ENCODE peak calls at places on chromosome 3, in nine cellular contexts. U is cardiac muscle cell; B is C1 segment of cervical spinal cord; O is ACHN; Z is NCI-H2171 treated with DMSO at 0.1 percent for 48 hours; J is CD8-positive, alpha-beta memory T cell; M is astrocyte of the spinal cord; F is sciatic nerve; G is ELF-1. Q is an unnamed sample.

GRCh38 chr3:52528596-52529375 is 4.9 kb downstream of the NT5DC2 start:
- DNase-seq in O (no peak), U (no peak), G (no peak), B (no peak), F (peak; percentile 59), Z (no peak), J (no peak), M (no peak), Q (no peak)

GRCh38 chr3:52798978-52799476 is 4.4 kb downstream of the ITIH3 start:
- DNase-seq in J (no peak), F (no peak), G (peak; percentile 71), M (no peak), Z (no peak), B (no peak), O (peak; percentile 24), U (no peak), Q (no peak)

GRCh38 chr3:5425371-5425770 is 237.9 kb downstream of the EDEM1 start:
- DNase-seq in M (no peak), F (no peak), J (no peak), G (no peak), Z (no peak), O (no peak), B (no peak), U (no peak), Q (no peak)

GRCh38 chr3:10357592-10358308 is 36.8 kb upstream of the SEC13 start:
- DNase-seq in M (peak; percentile 91), J (no peak), Z (no peak), B (no peak), G (no peak), U (no peak), O (peak; percentile 79), F (no peak), Q (peak; percentile 41)

GRCh38 chr3:68007621-68008226 is 353.3 kb upstream of the SUCLG2 start:
- DNase-seq in U (peak; percentile 41), J (peak; percentile 21), G (peak; percentile 37), Z (no peak), B (no peak), O (no peak), M (no peak), F (no peak), Q (no peak)

GRCh38 chr3:128782282-128783146 is 56.5 kb downstream of the RAB7A start:
- DNase-seq in Z (no peak), M (no peak), O (no peak), G (no peak), J (no peak), B (no peak), U (no peak), F (no peak), Q (no peak)

GRCh38 chr3:124811441-124811840 is 75.7 kb downstream of the ITGB5 start:
- DNase-seq in F (peak; percentile 45), Z (no peak), U (no peak), O (no peak), G (no peak), M (peak; percentile 73), B (no peak), J (no peak), Q (no peak)

GRCh38 chr3:182837855-182838454 is 44.7 kb downstream of the ATP11B start:
- DNase-seq in O (peak; percentile 44), Z (peak; percentile 19), G (no peak), F (no peak), B (no peak), U (peak; percentile 31), J (peak; percentile 26), M (peak; percentile 54), Q (no peak)

GRCh38 chr3:30597131-30597768 is 9.2 kb upstream of the TGFBR2 start:
- DNase-seq in G (no peak), O (peak; percentile 91), B (no peak), U (no peak), Z (no peak), M (peak; percentile 75), F (no peak), J (no peak), Q (no peak)

GRCh38 chr3:52086939-52087675 is 30.7 kb upstream of the DUSP7 start:
- DNase-seq in O (no peak), G (no peak), J (no peak), M (peak; percentile 17), Z (peak; percentile 7), F (no peak), B (no peak), U (no peak), Q (peak; percentile 56)

GRCh38 chr3:27166888-27167287 is 202.3 kb downstream of the NEK10 start:
- DNase-seq in J (no peak), U (no peak), O (peak; percentile 47), Z (peak; percentile 14), M (peak; percentile 95), B (no peak), G (no peak), F (no peak), Q (no peak)